ENCODE peak calls at places on chromosomes 2 and 18, in five cellular contexts. I is endothelial cell, L is AG04450, M is heart left ventricle, N is colonic mucosa. Q is an unnamed sample.

GRCh38 chr18:43277164-43277600 is at the start of gene SYT4:
- DNase-seq in M (peak; percentile 44), L (no peak), N (no peak), I (peak; percentile 77), Q (peak; percentile 43)

GRCh38 chr2:218894168-218895157 is 13.8 kb downstream of the WNT10A start:
- DNase-seq in M (no peak), N (no peak), L (no peak), I (no peak), Q (no peak)

GRCh38 chr2:177256695-177257094 is 7.8 kb downstream of the NFE2L2 start:
- DNase-seq in M (no peak), L (no peak), N (no peak), I (no peak), Q (no peak)

GRCh38 chr18:41593276-41593675 is 361.8 kb upstream of the PIK3C3 start:
- DNase-seq in M (no peak), N (no peak), I (no peak), L (no peak), Q (no peak)

GRCh38 chr2:45289018-45289417 is 279.8 kb upstream of the SIX2 start:
- DNase-seq in I (no peak), M (no peak), L (no peak), N (no peak), Q (no peak)

GRCh38 chr2:205806126-205806905 is 124.0 kb downstream of the NRP2 start:
- DNase-seq in L (no peak), N (peak; percentile 68), I (no peak), M (no peak), Q (no peak)

GRCh38 chr2:230418341-230419016 is 2.5 kb downstream of the SP100 start:
- DNase-seq in N (no peak), L (no peak), I (no peak), M (peak; percentile 49), Q (no peak)

GRCh38 chr18:39770399-39770798 is 2184.6 kb upstream of the PIK3C3 start:
- DNase-seq in I (no peak), N (no peak), M (no peak), L (no peak), Q (no peak)

GRCh38 chr2:237483018-237483731 is 3.9 kb upstream of the MLPH start:
- DNase-seq in M (no peak), I (no peak), N (peak; percentile 83), L (peak; percentile 64), Q (no peak)

GRCh38 chr18:14943967-14944636 is 196.1 kb downstream of the ANKRD30B start:
- DNase-seq in L (no peak), N (no peak), I (no peak), M (no peak), Q (no peak)

GRCh38 chr2:47402805-47403691 is at the start of gene MSH2:
- DNase-seq in N (peak; percentile 94), I (peak; percentile 91), M (peak; percentile 95), L (peak; percentile 73), Q (peak; percentile 85)
- TF ChIP-seq CTCF in N (no peak), I (no peak), M (no peak), L (no peak), Q (no peak)

GRCh38 chr18:650428-650858 is 7.0 kb upstream of the TYMS start:
- DNase-seq in N (no peak), L (no peak), I (no peak), M (no peak), Q (no peak)

GRCh38 chr18:649341-649740 is 8.1 kb upstream of the TYMS start:
- DNase-seq in I (no peak), N (no peak), L (no peak), M (no peak), Q (no peak)

GRCh38 chr18:641224-641623 is 16.2 kb upstream of the TYMS start:
- DNase-seq in M (no peak), N (no peak), I (no peak), L (no peak), Q (no peak)

GRCh38 chr18:647304-647703 is 10.1 kb upstream of the TYMS start:
- DNase-seq in N (no peak), L (no peak), I (no peak), M (no peak), Q (no peak)

DNA sequence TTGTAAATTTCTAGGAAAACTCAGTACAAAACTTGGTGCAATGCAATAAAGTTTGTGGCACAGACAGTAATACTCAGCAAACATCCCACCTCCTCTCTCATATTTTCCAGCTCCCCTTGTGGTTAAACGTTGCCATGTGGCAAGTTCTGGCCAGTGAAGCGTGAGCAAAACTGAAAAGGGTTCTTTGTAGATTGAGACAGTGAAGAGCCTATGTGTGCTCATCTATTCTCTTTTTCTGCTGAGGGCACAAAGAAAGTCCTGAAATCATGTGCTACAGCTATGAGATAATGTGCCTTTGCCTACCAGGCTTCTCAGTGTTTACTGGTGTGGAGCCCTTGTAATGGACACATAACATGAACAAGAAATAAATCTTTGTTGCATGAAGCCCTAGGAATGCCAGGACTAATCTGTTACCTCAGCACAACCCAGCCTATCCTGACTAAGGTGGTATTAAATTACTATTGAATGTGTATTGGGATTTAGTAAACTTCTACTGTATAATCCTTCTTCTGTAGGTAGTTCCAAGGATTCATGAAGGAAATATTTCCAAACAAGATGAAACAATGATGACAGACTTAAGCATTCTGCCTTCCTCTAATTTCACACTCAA is 13.0 kb upstream of the TYMS start:
- DNase-seq in L (no peak), I (no peak), N (no peak), M (no peak), Q (no peak)
- TF ChIP-seq CTCF in L (no peak), I (no peak), N (no peak), M (no peak), Q (no peak)

GRCh38 chr18:67104700-67105284 is 411.7 kb downstream of the DSEL start:
- DNase-seq in L (peak; percentile 32), I (peak; percentile 77), N (peak; percentile 43), M (peak; percentile 49), Q (peak; percentile 56)
- TF ChIP-seq CTCF in L (peak; percentile 86), I (peak; percentile 50), N (peak; percentile 47), M (peak; percentile 66), Q (peak; percentile 31)

GRCh38 chr2:190858817-190859216 is 21.8 kb upstream of the GLS start:
- DNase-seq in L (no peak), N (no peak), M (no peak), I (no peak), Q (no peak)

GRCh38 chr2:190862067-190862466 is 18.6 kb upstream of the GLS start:
- DNase-seq in N (no peak), M (no peak), I (no peak), L (no peak), Q (no peak)

GRCh38 chr2:190862591-190862991 is 18.0 kb upstream of the GLS start:
- DNase-seq in N (no peak), L (no peak), I (no peak), M (no peak), Q (no peak)

GRCh38 chr2:190859347-190860297 is 21.0 kb upstream of the GLS start:
- DNase-seq in I (no peak), M (no peak), L (no peak), N (no peak), Q (no peak)

DNA sequence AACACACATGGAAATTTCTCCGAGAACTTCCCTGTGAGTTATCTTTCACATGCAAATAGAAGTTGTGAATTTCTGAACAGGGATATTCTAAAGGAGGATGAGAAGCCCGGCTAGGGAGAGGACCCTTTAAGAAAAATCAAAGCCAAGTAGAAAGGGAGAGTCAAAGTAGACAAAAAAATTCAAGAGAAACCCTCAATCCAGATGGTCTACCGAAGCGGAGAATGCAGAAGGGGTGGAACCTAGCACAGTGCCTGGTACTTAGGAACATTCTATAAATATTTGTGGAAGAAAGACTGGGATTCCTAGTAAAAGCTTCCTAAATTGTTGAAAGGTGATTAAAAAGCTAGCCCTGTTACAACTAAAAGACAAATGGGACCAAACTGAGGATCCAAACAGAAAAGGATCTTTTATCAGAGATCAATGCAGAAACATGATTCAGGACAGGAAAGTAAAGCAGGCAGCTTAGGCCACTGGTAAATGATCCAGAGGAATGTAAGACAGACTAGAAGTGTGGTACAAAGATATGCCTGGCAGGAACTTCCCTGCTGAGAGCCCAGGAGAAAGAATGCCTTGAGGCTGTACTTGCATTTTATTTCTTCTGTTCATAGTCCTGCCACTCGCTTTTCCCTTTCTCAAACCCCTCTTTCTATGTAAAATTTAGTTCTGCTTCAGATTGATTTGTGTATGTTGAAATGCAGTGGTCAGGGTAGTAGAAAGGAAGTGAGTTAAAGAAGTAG is 19.5 kb upstream of the GLS start:
- DNase-seq in M (no peak), L (no peak), I (no peak), N (no peak), Q (no peak)
- TF ChIP-seq CTCF in M (no peak), L (no peak), I (no peak), N (no peak), Q (no peak)